ENCODE peak calls at places on chromosomes 16 and 17, in six cellular contexts. X, I, N, F, Y and P are unnamed samples.

GRCh38 chr17:6523330-6523729 is 33.0 kb downstream of the PITPNM3 start:
- DNase-seq in X (no peak), I (peak), N (no peak), F (no peak), Y (no peak), P (no peak)

GRCh38 chr16:63890072-63890471 is 1231.8 kb downstream of the CDH11 start:
- DNase-seq in X (no peak), I (no peak), N (no peak), F (no peak), Y (no peak), P (no peak)

GRCh38 chr16:11100239-11100750 is 155.7 kb downstream of the SOCS1 start:
- DNase-seq in X (peak), I (peak), N (no peak), F (no peak), Y (no peak), P (no peak)

GRCh38 chr17:11182430-11182829 is 58.6 kb upstream of the SHISA6 start:
- DNase-seq in X (no peak), I (no peak), N (no peak), F (no peak), Y (no peak), P (no peak)

GRCh38 chr17:65013613-65014391 is 42.7 kb downstream of the GNA13 start:
- DNase-seq in X (no peak), I (no peak), N (no peak), F (peak), Y (no peak), P (no peak)

GRCh38 chr16:70388281-70388680 is 41.6 kb downstream of the DDX19A start:
- DNase-seq in X (no peak), I (no peak), N (no peak), F (no peak), Y (no peak), P (no peak)

GRCh38 chr17:78343433-78344201 is 16.3 kb downstream of the SOCS3 start:
- DNase-seq in X (no peak), I (no peak), N (no peak), F (peak), Y (no peak), P (no peak)

GRCh38 chr16:1932050-1933028 is 10.7 kb downstream of the MSRB1 start:
- DNase-seq in X (no peak), I (no peak), N (no peak), F (no peak), Y (no peak), P (no peak)

GRCh38 chr17:59810894-59811153 is 81.9 kb downstream of the TUBD1 start:
- DNase-seq in X (no peak), I (no peak), N (no peak), F (no peak), Y (no peak), P (no peak)

GRCh38 chr16:3458278-3458851 is 14.9 kb downstream of the NAA60 start:
- DNase-seq in X (no peak), I (peak), N (no peak), F (no peak), Y (no peak), P (no peak)

GRCh38 chr17:81401727-81402529 is 6.7 kb downstream of the BAHCC1 start:
- DNase-seq in X (no peak), I (no peak), N (no peak), F (no peak), Y (no peak), P (peak)

GRCh38 chr17:7745748-7746470 is 28.4 kb downstream of the DNAH2 start:
- DNase-seq in X (no peak), I (peak), N (no peak), F (no peak), Y (no peak), P (no peak)

GRCh38 chr17:4530799-4531730 is 24.1 kb downstream of the MYBBP1A start:
- DNase-seq in X (no peak), I (no peak), N (no peak), F (no peak), Y (no peak), P (no peak)

GRCh38 chr16:62033065-62033464 is 3.2 kb downstream of the CDH8 start:
- DNase-seq in X (no peak), I (no peak), N (no peak), F (no peak), Y (no peak), P (no peak)

GRCh38 chr16:56561126-56561525 is 3.7 kb upstream of the MT4 start:
- DNase-seq in X (no peak), I (no peak), N (no peak), F (no peak), Y (no peak), P (no peak)